ENCODE peak calls at places on chromosome X, in six cellular contexts. V is heart left ventricle, N is stromal cell of bone marrow, Q is HepG2, E is activated B cell treated with CpG ODN at 0.5 μM for 24 hours, U is Peyer's patch. B is an unnamed sample.

GRCh38 chrX:54012830-54013500 is 31.3 kb downstream of the PHF8 start:
- DNase-seq in Q (no peak), E (no peak), U (no peak), N (no peak), V (no peak), B (no peak)

GRCh38 chrX:6826856-6827255 is 291.9 kb upstream of the VCX3A start:
- DNase-seq in Q (no peak), E (no peak), U (no peak), V (no peak), N (no peak), B (no peak)

GRCh38 chrX:65745992-65746391 is 78.5 kb downstream of the MSN start:
- DNase-seq in E (no peak), U (no peak), N (no peak), Q (no peak), V (no peak), B (no peak)

GRCh38 chrX:12319012-12319519 is 180.8 kb downstream of the FRMPD4 start:
- DNase-seq in V (no peak), N (no peak), Q (no peak), U (no peak), E (no peak), B (peak; percentile 1)

GRCh38 chrX:31500920-31501319 is 429.1 kb upstream of the FTHL17 start:
- DNase-seq in N (no peak), E (no peak), U (no peak), Q (no peak), V (no peak), B (no peak)

GRCh38 chrX:123140904-123141303 is 43.2 kb upstream of the GRIA3 start:
- DNase-seq in N (no peak), V (no peak), E (no peak), U (no peak), Q (no peak), B (no peak)

GRCh38 chrX:115490814-115491213 is 70.2 kb upstream of the PLS3 start:
- DNase-seq in U (no peak), V (no peak), E (no peak), N (no peak), Q (no peak), B (no peak)

GRCh38 chrX:131987252-131987651 is 35.9 kb upstream of the STK26 start:
- DNase-seq in U (no peak), N (no peak), V (no peak), E (no peak), Q (no peak), B (no peak)

GRCh38 chrX:148806145-148806868 is 305.9 kb downstream of the AFF2 start:
- DNase-seq in E (no peak), V (no peak), Q (no peak), U (no peak), N (no peak), B (no peak)

GRCh38 chrX:155148724-155149537 is 67.3 kb upstream of the VBP1 start:
- DNase-seq in N (no peak), V (no peak), U (no peak), E (no peak), Q (peak; percentile 15), B (peak; percentile 0)

GRCh38 chrX:55127692-55128091 is 38.9 kb downstream of the PAGE2 start:
- DNase-seq in E (no peak), N (peak; percentile 5), V (no peak), U (no peak), Q (no peak), B (no peak)

GRCh38 chrX:108167211-108167872 is 75.8 kb downstream of the ATG4A start:
- DNase-seq in E (no peak), U (no peak), N (no peak), Q (no peak), V (no peak), B (no peak)

GRCh38 chrX:67604979-67605703 is 61.3 kb downstream of the AR start:
- DNase-seq in Q (no peak), N (no peak), V (no peak), E (no peak), U (no peak), B (no peak)

GRCh38 chrX:26778320-26778888 is 562.4 kb downstream of the MAGEB5 start:
- DNase-seq in U (no peak), E (no peak), Q (no peak), N (no peak), V (no peak), B (peak; percentile 0)

GRCh38 chrX:20517565-20517964 is 250.9 kb upstream of the RPS6KA3 start:
- DNase-seq in N (no peak), V (no peak), E (no peak), Q (no peak), U (no peak), B (no peak)

GRCh38 chrX:132692066-132692465 is 203.2 kb upstream of the MBNL3 start:
- DNase-seq in E (no peak), N (peak; percentile 46), Q (peak; percentile 0), U (no peak), V (no peak), B (no peak)

GRCh38 chrX:104112326-104112951 is at the start of gene ZCCHC18:
- DNase-seq in E (peak; percentile 39), N (no peak), Q (peak; percentile 3), U (peak; percentile 51), V (peak; percentile 72), B (peak; percentile 78)

GRCh38 chrX:6225307-6226052 is 3.2 kb downstream of the NLGN4X start:
- DNase-seq in Q (no peak), E (no peak), U (no peak), V (no peak), N (no peak), B (peak; percentile 0)

GRCh38 chrX:65574356-65574755 is 39.8 kb upstream of the LAS1L start:
- DNase-seq in Q (no peak), N (no peak), U (no peak), V (no peak), E (no peak), B (no peak)

GRCh38 chrX:39703307-39703706 is 394.5 kb downstream of the BCOR start:
- DNase-seq in U (no peak), Q (no peak), E (no peak), V (no peak), N (no peak), B (no peak)

GRCh38 chrX:48465336-48465933 is 4.6 kb downstream of the SLC38A5 start:
- DNase-seq in E (no peak), V (no peak), U (no peak), N (peak; percentile 75), Q (no peak), B (no peak)

GRCh38 chrX:99914676-99915075 is 495.4 kb downstream of the PCDH19 start:
- DNase-seq in E (no peak), Q (peak; percentile 0), V (no peak), U (no peak), N (no peak), B (no peak)

GRCh38 chrX:132953358-132953757 is 5.1 kb downstream of the HS6ST2 start:
- DNase-seq in U (no peak), E (no peak), Q (no peak), V (no peak), N (no peak), B (no peak)

GRCh38 chrX:152878976-152879755 is 18.7 kb upstream of the ZNF185 start:
- DNase-seq in U (no peak), N (no peak), V (no peak), Q (no peak), E (no peak), B (no peak)

GRCh38 chrX:13598877-13599276 is 29.5 kb downstream of the EGFL6 start:
- DNase-seq in V (no peak), N (no peak), Q (no peak), U (no peak), E (no peak), B (no peak)

GRCh38 chrX:57134702-57135101 is 2.5 kb downstream of the SPIN2A start:
- DNase-seq in N (no peak), E (no peak), Q (no peak), V (no peak), U (no peak), B (no peak)

GRCh38 chrX:57905141-57905540 is 5.1 kb downstream of the ZXDA start:
- DNase-seq in N (no peak), V (no peak), U (no peak), E (no peak), Q (no peak), B (no peak)

GRCh38 chrX:23803931-23804381 is 21.0 kb downstream of the SAT1 start:
- DNase-seq in U (no peak), E (no peak), V (peak; percentile 53), N (no peak), Q (peak; percentile 70), B (no peak)

GRCh38 chrX:1323315-1323714 is 13.3 kb upstream of the IL3RA start:
- DNase-seq in E (peak; percentile 28), V (peak; percentile 64), U (peak; percentile 43), Q (peak; percentile 51), N (no peak), B (peak; percentile 20)

GRCh38 chrX:137194164-137194563 is 160.4 kb upstream of the GPR101 start:
- DNase-seq in U (no peak), V (no peak), Q (peak; percentile 12), E (no peak), N (peak; percentile 3), B (peak; percentile 33)

GRCh38 chrX:22934640-22935039 is 65.1 kb upstream of the DDX53 start:
- DNase-seq in E (no peak), Q (no peak), V (no peak), N (no peak), U (no peak), B (no peak)

GRCh38 chrX:77160301-77160700 is 286.9 kb upstream of the FGF16 start:
- DNase-seq in Q (no peak), V (no peak), E (no peak), U (no peak), N (no peak), B (no peak)

GRCh38 chrX:144333429-144333828 is 449.6 kb downstream of the UBE2NL start:
- DNase-seq in N (no peak), Q (no peak), U (no peak), E (no peak), V (no peak), B (no peak)

GRCh38 chrX:21806691-21807090 is 32.7 kb upstream of the MBTPS2 start:
- DNase-seq in U (no peak), Q (no peak), N (no peak), E (no peak), V (no peak), B (no peak)

GRCh38 chrX:149161438-149162088 is 343.5 kb downstream of the IDS start:
- DNase-seq in N (no peak), E (no peak), V (no peak), U (no peak), Q (no peak), B (no peak)

GRCh38 chrX:31036895-31037294 is 34.9 kb downstream of the FTHL17 start:
- DNase-seq in U (no peak), V (no peak), N (peak; percentile 34), E (no peak), Q (peak; percentile 42), B (peak; percentile 17)

B was measured in neuronal stem cell.